ENCODE peak calls at places on chromosome 21, in six cellular contexts. One of them, this sample, is unnamed.

GRCh38 chr21:32403201-32403701 is 9.3 kb upstream of the EVA1C start:
- DNase-seq in suprapubic skin: peak
- DNase-seq in sigmoid colon: peak
- DNase-seq in A549: peak
- DNase-seq in stomach: peak
- DNase-seq in K562: peak
- DNase-seq in this sample: peak

GRCh38 chr21:29075706-29076447 is 2.4 kb upstream of the CCT8 start:
- DNase-seq in K562: no peak
- DNase-seq in stomach: no peak
- DNase-seq in A549: no peak
- DNase-seq in sigmoid colon: no peak
- DNase-seq in suprapubic skin: no peak
- DNase-seq in this sample: no peak

GRCh38 chr21:37758997-37759396 is 157.3 kb downstream of the KCNJ6 start:
- DNase-seq in A549: peak
- DNase-seq in K562: peak
- DNase-seq in stomach: peak
- DNase-seq in sigmoid colon: no peak
- DNase-seq in suprapubic skin: no peak
- DNase-seq in this sample: no peak

GRCh38 chr21:28066051-28066450 is 926.6 kb downstream of the LTN1 start:
- DNase-seq in sigmoid colon: no peak
- DNase-seq in A549: no peak
- DNase-seq in suprapubic skin: no peak
- DNase-seq in stomach: no peak
- DNase-seq in K562: no peak
- DNase-seq in this sample: no peak

GRCh38 chr21:32592929-32593502 is 7.7 kb upstream of the TCP10L start:
- DNase-seq in A549: no peak
- DNase-seq in stomach: no peak
- DNase-seq in sigmoid colon: no peak
- DNase-seq in K562: no peak
- DNase-seq in suprapubic skin: no peak
- DNase-seq in this sample: no peak

GRCh38 chr21:31329431-31330143 is 14.5 kb downstream of the TIAM1 start:
- DNase-seq in A549: no peak
- DNase-seq in suprapubic skin: no peak
- DNase-seq in sigmoid colon: no peak
- DNase-seq in K562: no peak
- DNase-seq in stomach: no peak
- DNase-seq in this sample: no peak

GRCh38 chr21:15066231-15066577 is 1.4 kb upstream of the NRIP1 start:
- DNase-seq in sigmoid colon: no peak
- DNase-seq in A549: no peak
- DNase-seq in K562: no peak
- DNase-seq in stomach: no peak
- DNase-seq in suprapubic skin: no peak
- DNase-seq in this sample: no peak

GRCh38 chr21:41064325-41064724 is 103.6 kb upstream of the BACE2 start:
- DNase-seq in A549: no peak
- DNase-seq in K562: no peak
- DNase-seq in suprapubic skin: no peak
- DNase-seq in stomach: no peak
- DNase-seq in sigmoid colon: no peak
- DNase-seq in this sample: no peak

GRCh38 chr21:37047079-37047478 is 25.8 kb downstream of the PIGP start:
- DNase-seq in A549: no peak
- DNase-seq in K562: no peak
- DNase-seq in stomach: peak
- DNase-seq in sigmoid colon: no peak
- DNase-seq in suprapubic skin: no peak
- DNase-seq in this sample: no peak

GRCh38 chr21:36892201-36892600 is 74.3 kb downstream of the HLCS start:
- DNase-seq in suprapubic skin: no peak
- DNase-seq in K562: no peak
- DNase-seq in sigmoid colon: no peak
- DNase-seq in A549: no peak
- DNase-seq in stomach: no peak
- DNase-seq in this sample: no peak

GRCh38 chr21:16424331-16424749 is 694.6 kb downstream of the USP25 start:
- DNase-seq in A549: no peak
- DNase-seq in suprapubic skin: no peak
- DNase-seq in stomach: no peak
- DNase-seq in sigmoid colon: no peak
- DNase-seq in K562: no peak
- DNase-seq in this sample: no peak

GRCh38 chr21:25831300-25831699 is 96.5 kb downstream of the GABPA start:
- DNase-seq in suprapubic skin: no peak
- DNase-seq in sigmoid colon: no peak
- DNase-seq in K562: no peak
- DNase-seq in A549: no peak
- DNase-seq in stomach: no peak
- DNase-seq in this sample: no peak

GRCh38 chr21:36910581-36911307 is 55.7 kb downstream of the HLCS start:
- DNase-seq in K562: no peak
- DNase-seq in A549: peak
- DNase-seq in sigmoid colon: no peak
- DNase-seq in suprapubic skin: no peak
- DNase-seq in stomach: no peak
- DNase-seq in this sample: no peak

GRCh38 chr21:31298618-31299269 is 45.3 kb downstream of the TIAM1 start:
- DNase-seq in A549: no peak
- DNase-seq in sigmoid colon: no peak
- DNase-seq in stomach: no peak
- DNase-seq in suprapubic skin: no peak
- DNase-seq in K562: no peak
- DNase-seq in this sample: no peak

GRCh38 chr21:26506951-26507350 is 66.1 kb downstream of the CYYR1 start:
- DNase-seq in sigmoid colon: no peak
- DNase-seq in stomach: no peak
- DNase-seq in A549: no peak
- DNase-seq in K562: no peak
- DNase-seq in suprapubic skin: no peak
- DNase-seq in this sample: no peak

GRCh38 chr21:33395866-33396265 is 7.3 kb upstream of the IFNGR2 start:
- DNase-seq in A549: no peak
- DNase-seq in K562: no peak
- DNase-seq in suprapubic skin: no peak
- DNase-seq in sigmoid colon: no peak
- DNase-seq in stomach: no peak
- DNase-seq in this sample: no peak

GRCh38 chr21:29256125-29256895 is 42.4 kb upstream of the BACH1 start:
- DNase-seq in suprapubic skin: no peak
- DNase-seq in sigmoid colon: no peak
- DNase-seq in K562: no peak
- DNase-seq in stomach: no peak
- DNase-seq in A549: no peak
- DNase-seq in this sample: no peak

DNA sequence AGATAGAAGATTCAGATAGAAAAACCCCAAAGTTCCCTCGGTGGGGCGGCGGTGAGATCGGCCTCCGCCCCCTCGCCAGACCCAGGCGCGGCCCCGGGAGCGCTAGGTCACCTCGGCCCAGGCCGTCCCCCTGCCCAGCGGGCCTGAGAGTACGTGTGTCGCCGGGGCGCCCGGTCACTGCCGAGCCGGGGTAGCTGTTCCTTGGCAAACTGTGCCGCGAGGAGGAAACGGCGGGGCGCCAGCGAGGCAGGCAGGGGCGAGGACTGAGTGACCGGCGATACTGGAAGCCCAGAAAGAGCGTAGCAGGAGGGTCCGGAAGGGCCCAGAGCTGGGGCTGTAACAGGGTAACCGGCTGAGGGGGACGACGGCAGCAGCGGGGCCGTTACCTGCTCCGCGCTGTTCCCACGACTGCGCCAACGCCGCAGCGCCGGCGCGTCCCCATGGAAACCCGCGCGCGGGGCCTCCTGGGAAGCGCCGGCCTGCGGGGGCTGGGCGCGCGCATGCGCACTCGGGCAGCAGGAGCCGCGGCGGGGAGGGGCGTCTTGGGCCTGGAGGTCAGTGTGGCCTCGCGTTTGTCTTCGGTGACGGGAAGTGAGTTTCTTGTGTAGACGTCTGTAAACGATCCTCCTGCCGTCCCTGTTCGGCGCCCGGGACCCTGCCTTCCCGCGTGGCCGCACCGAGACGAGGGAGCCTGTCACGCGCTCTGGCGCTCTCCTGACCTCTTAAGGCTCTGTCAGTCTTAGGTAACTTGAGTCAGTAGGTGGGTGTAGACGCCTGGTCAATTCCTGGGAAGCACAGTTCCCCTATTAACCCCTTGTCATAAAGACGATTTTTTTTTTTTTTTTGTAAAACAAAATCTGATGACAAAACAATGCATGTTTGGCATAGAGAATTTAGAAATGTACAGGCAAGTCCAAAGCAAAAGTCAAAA is at the start of gene LCA5L:
- DNase-seq in K562: peak
- DNase-seq in A549: peak
- DNase-seq in sigmoid colon: peak
- DNase-seq in suprapubic skin: peak
- DNase-seq in stomach: peak
- DNase-seq in this sample: peak
- TF ChIP-seq EP300 in K562: peak
- TF ChIP-seq EP300 in A549: no peak
- TF ChIP-seq EP300 in sigmoid colon: no peak
- TF ChIP-seq EP300 in suprapubic skin: no peak
- TF ChIP-seq EP300 in stomach: no peak
- TF ChIP-seq EP300 in this sample: no peak

GRCh38 chr21:39727401-39728120 is 17.4 kb upstream of the IGSF5 start:
- DNase-seq in A549: no peak
- DNase-seq in K562: no peak
- DNase-seq in stomach: no peak
- DNase-seq in sigmoid colon: no peak
- DNase-seq in suprapubic skin: no peak
- DNase-seq in this sample: no peak

GRCh38 chr21:39724944-39725343 is 20.0 kb upstream of the IGSF5 start:
- DNase-seq in K562: no peak
- DNase-seq in stomach: no peak
- DNase-seq in A549: no peak
- DNase-seq in sigmoid colon: no peak
- DNase-seq in suprapubic skin: no peak
- DNase-seq in this sample: no peak

GRCh38 chr21:39728341-39728740 is 16.6 kb upstream of the IGSF5 start:
- DNase-seq in stomach: no peak
- DNase-seq in A549: no peak
- DNase-seq in suprapubic skin: no peak
- DNase-seq in K562: no peak
- DNase-seq in sigmoid colon: no peak
- DNase-seq in this sample: no peak

GRCh38 chr21:39726133-39726532 is 18.9 kb upstream of the IGSF5 start:
- DNase-seq in A549: no peak
- DNase-seq in suprapubic skin: no peak
- DNase-seq in K562: no peak
- DNase-seq in sigmoid colon: no peak
- DNase-seq in stomach: no peak
- DNase-seq in this sample: no peak

DNA sequence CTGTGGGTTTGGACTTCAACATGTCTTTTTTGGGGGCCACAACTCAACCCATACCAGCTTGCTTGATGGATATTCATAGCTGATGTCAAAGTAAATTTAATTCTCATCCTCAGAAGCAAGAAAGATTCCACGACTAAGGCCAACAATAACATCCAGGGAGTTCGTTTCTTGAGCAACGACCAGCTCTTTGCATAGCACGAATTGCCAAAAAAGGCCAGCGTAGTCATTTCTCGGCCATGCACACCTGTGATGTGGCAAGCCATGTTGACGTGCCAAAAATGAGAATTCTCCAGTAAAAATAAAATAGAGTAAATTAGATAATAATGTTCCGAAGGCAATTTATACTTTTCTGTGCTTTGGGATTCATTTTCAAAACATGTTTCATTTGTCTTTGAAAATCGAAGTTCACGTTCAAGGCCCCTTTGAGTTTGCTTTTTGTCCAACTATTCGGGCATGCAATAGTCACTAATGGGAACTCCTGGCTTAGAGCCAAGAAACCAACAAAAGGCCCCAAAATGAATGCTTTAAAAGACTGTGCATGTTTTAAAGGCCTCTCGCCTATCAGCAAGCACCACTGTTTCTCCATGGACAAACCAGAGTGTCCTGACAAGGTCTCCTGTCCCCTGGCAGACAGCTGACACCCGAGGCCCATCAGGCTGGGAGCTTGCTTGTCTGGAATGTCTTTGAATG is 14.4 kb upstream of the IGSF5 start:
- DNase-seq in sigmoid colon: no peak
- DNase-seq in K562: no peak
- DNase-seq in A549: no peak
- DNase-seq in suprapubic skin: no peak
- DNase-seq in stomach: no peak
- DNase-seq in this sample: no peak
- TF ChIP-seq EP300 in sigmoid colon: no peak
- TF ChIP-seq EP300 in K562: no peak
- TF ChIP-seq EP300 in A549: no peak
- TF ChIP-seq EP300 in suprapubic skin: no peak
- TF ChIP-seq EP300 in stomach: no peak
- TF ChIP-seq EP300 in this sample: no peak

GRCh38 chr21:42233067-42233981 is 14.4 kb downstream of the ABCG1 start:
- DNase-seq in A549: no peak
- DNase-seq in stomach: peak
- DNase-seq in sigmoid colon: peak
- DNase-seq in suprapubic skin: peak
- DNase-seq in K562: peak
- DNase-seq in this sample: no peak
- TF ChIP-seq EP300 in A549: no peak
- TF ChIP-seq EP300 in stomach: peak
- TF ChIP-seq EP300 in sigmoid colon: peak
- TF ChIP-seq EP300 in suprapubic skin: no peak
- TF ChIP-seq EP300 in K562: no peak
- TF ChIP-seq EP300 in this sample: no peak

DNA sequence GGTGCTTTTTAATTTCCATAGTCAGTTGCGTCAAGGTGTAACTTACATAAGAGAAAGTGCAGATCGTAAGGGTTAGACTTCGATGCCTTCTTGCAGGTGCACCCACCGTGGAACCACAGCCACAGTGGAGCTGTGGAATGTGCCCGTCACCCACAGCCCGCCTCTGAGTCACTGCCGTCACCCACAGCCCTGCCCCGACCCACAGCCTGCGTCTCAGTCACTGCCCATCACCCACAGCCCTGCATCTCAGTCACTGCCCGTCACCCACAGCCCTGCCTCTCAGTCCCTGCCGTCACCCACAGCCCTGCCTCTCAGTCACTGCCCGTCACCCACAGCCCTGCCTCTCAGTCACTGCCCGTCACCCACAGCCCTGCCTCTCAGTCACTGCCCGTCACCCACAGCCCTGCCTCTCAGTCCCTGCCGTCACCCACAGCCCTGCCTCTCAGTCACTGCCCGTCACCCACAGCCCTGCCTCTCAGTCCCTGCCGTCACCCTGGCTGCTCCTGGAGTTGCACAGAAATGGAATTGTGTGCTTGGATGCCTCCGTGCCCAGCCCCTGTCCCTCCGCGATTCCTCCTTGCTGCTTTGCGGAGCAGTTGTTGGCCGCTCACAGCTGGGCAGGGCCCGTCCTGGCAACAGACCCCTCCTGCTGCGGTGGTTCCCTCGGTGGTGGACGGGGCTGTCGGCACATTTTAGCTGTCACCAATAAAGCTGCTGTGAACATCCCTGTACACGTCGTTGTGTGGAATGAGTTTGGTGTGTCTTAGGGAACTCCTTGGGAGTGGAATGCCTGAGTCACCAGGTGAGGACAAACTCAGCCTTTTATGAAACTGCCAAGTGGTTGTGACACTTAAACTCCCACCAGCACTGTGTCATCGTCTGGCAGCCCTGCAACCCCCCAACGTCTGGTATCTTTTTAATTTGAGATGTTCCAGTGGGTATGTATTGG is 44.9 kb upstream of the COL6A2 start:
- DNase-seq in stomach: no peak
- DNase-seq in A549: no peak
- DNase-seq in sigmoid colon: peak
- DNase-seq in suprapubic skin: peak
- DNase-seq in K562: no peak
- DNase-seq in this sample: peak
- TF ChIP-seq EP300 in stomach: no peak
- TF ChIP-seq EP300 in A549: no peak
- TF ChIP-seq EP300 in sigmoid colon: no peak
- TF ChIP-seq EP300 in suprapubic skin: no peak
- TF ChIP-seq EP300 in K562: no peak
- TF ChIP-seq EP300 in this sample: no peak

This sample was measured in ovary.